ENCODE peak calls at places on chromosomes 13 and 19, in seven cellular contexts. One of them, this sample, is unnamed.

GRCh38 chr19:17404621-17405249 is 695 bp downstream of the BST2 start:
- DNase-seq in neural crest cell: no peak
- DNase-seq in PC-3: no peak
- DNase-seq in mesothelial cell of epicardium: no peak
- DNase-seq in gastrocnemius medialis: no peak
- DNase-seq in stimulated activated CD4-positive, alpha-beta T cell treated with anti-CD3 and anti-CD28 coated beads, Interleukin-12 subunit alpha, Interleukin-12 subunit beta, amount 100 ng/mL, for 48 hours: no peak
- DNase-seq in heart left ventricle: no peak
- DNase-seq in this sample: no peak

GRCh38 chr13:66994097-66994496 is 236.0 kb downstream of the PCDH9 start:
- DNase-seq in neural crest cell: peak; percentile 69
- DNase-seq in PC-3: no peak
- DNase-seq in mesothelial cell of epicardium: peak; percentile 27
- DNase-seq in gastrocnemius medialis: no peak
- DNase-seq in stimulated activated CD4-positive, alpha-beta T cell treated with anti-CD3 and anti-CD28 coated beads, Interleukin-12 subunit alpha, Interleukin-12 subunit beta, amount 100 ng/mL, for 48 hours: peak; percentile 5
- DNase-seq in heart left ventricle: peak; percentile 76
- DNase-seq in this sample: no peak

GRCh38 chr19:27742041-27742440 is 1470.9 kb downstream of the UQCRFS1 start:
- DNase-seq in neural crest cell: no peak
- DNase-seq in PC-3: no peak
- DNase-seq in mesothelial cell of epicardium: no peak
- DNase-seq in gastrocnemius medialis: no peak
- DNase-seq in stimulated activated CD4-positive, alpha-beta T cell treated with anti-CD3 and anti-CD28 coated beads, Interleukin-12 subunit alpha, Interleukin-12 subunit beta, amount 100 ng/mL, for 48 hours: no peak
- DNase-seq in heart left ventricle: no peak
- DNase-seq in this sample: no peak

GRCh38 chr19:33294058-33294798 is 8.1 kb downstream of the CEBPA start:
- DNase-seq in neural crest cell: no peak
- DNase-seq in PC-3: no peak
- DNase-seq in mesothelial cell of epicardium: no peak
- DNase-seq in gastrocnemius medialis: no peak
- DNase-seq in stimulated activated CD4-positive, alpha-beta T cell treated with anti-CD3 and anti-CD28 coated beads, Interleukin-12 subunit alpha, Interleukin-12 subunit beta, amount 100 ng/mL, for 48 hours: no peak
- DNase-seq in heart left ventricle: no peak
- DNase-seq in this sample: no peak

GRCh38 chr19:12035220-12036172 is at the start of gene ZNF433:
- DNase-seq in neural crest cell: peak; percentile 93
- DNase-seq in PC-3: peak; percentile 98
- DNase-seq in mesothelial cell of epicardium: peak; percentile 90
- DNase-seq in gastrocnemius medialis: peak; percentile 84
- DNase-seq in stimulated activated CD4-positive, alpha-beta T cell treated with anti-CD3 and anti-CD28 coated beads, Interleukin-12 subunit alpha, Interleukin-12 subunit beta, amount 100 ng/mL, for 48 hours: peak; percentile 38
- DNase-seq in heart left ventricle: peak; percentile 97
- DNase-seq in this sample: no peak

GRCh38 chr19:43465468-43466120 is at the start of gene LYPD3:
- DNase-seq in neural crest cell: no peak
- DNase-seq in PC-3: peak; percentile 93
- DNase-seq in mesothelial cell of epicardium: no peak
- DNase-seq in gastrocnemius medialis: no peak
- DNase-seq in stimulated activated CD4-positive, alpha-beta T cell treated with anti-CD3 and anti-CD28 coated beads, Interleukin-12 subunit alpha, Interleukin-12 subunit beta, amount 100 ng/mL, for 48 hours: no peak
- DNase-seq in heart left ventricle: no peak
- DNase-seq in this sample: peak; percentile 71

GRCh38 chr19:3699071-3699740 is 1.1 kb downstream of the PIP5K1C start:
- DNase-seq in neural crest cell: no peak
- DNase-seq in PC-3: peak; percentile 24
- DNase-seq in mesothelial cell of epicardium: no peak
- DNase-seq in gastrocnemius medialis: no peak
- DNase-seq in stimulated activated CD4-positive, alpha-beta T cell treated with anti-CD3 and anti-CD28 coated beads, Interleukin-12 subunit alpha, Interleukin-12 subunit beta, amount 100 ng/mL, for 48 hours: no peak
- DNase-seq in heart left ventricle: peak; percentile 67
- DNase-seq in this sample: no peak

GRCh38 chr13:49112782-49113525 is 107.2 kb upstream of the MLNR start:
- DNase-seq in neural crest cell: no peak
- DNase-seq in PC-3: no peak
- DNase-seq in mesothelial cell of epicardium: no peak
- DNase-seq in gastrocnemius medialis: no peak
- DNase-seq in stimulated activated CD4-positive, alpha-beta T cell treated with anti-CD3 and anti-CD28 coated beads, Interleukin-12 subunit alpha, Interleukin-12 subunit beta, amount 100 ng/mL, for 48 hours: no peak
- DNase-seq in heart left ventricle: no peak
- DNase-seq in this sample: no peak

GRCh38 chr13:105278797-105279425 is 1256.6 kb downstream of the EFNB2 start:
- DNase-seq in neural crest cell: no peak
- DNase-seq in PC-3: peak; percentile 3
- DNase-seq in mesothelial cell of epicardium: no peak
- DNase-seq in gastrocnemius medialis: no peak
- DNase-seq in stimulated activated CD4-positive, alpha-beta T cell treated with anti-CD3 and anti-CD28 coated beads, Interleukin-12 subunit alpha, Interleukin-12 subunit beta, amount 100 ng/mL, for 48 hours: no peak
- DNase-seq in heart left ventricle: no peak
- DNase-seq in this sample: no peak

GRCh38 chr13:21434588-21434987 is 24.5 kb downstream of the ZDHHC20 start:
- DNase-seq in neural crest cell: no peak
- DNase-seq in PC-3: no peak
- DNase-seq in mesothelial cell of epicardium: no peak
- DNase-seq in gastrocnemius medialis: no peak
- DNase-seq in stimulated activated CD4-positive, alpha-beta T cell treated with anti-CD3 and anti-CD28 coated beads, Interleukin-12 subunit alpha, Interleukin-12 subunit beta, amount 100 ng/mL, for 48 hours: no peak
- DNase-seq in heart left ventricle: no peak
- DNase-seq in this sample: no peak